ENCODE peak calls at places on chromosomes 4 and X, in four cellular contexts. One of them, this sample, is unnamed.
A peak's percentile ranks its signal among the peaks of the same experiment; 100 is the strongest.

GRCh38 chr4:108991929-108992328 is 229.1 kb upstream of the ETNPPL start:
- DNase-seq in tibial nerve: no peak
- DNase-seq in brain microvascular endothelial cell: peak; percentile 43
- DNase-seq in mammary epithelial cell: peak; percentile 11
- DNase-seq in this sample: no peak

GRCh38 chr4:94978904-94979303 is 221.1 kb downstream of the BMPR1B start:
- DNase-seq in mammary epithelial cell: peak; percentile 37
- DNase-seq in brain microvascular endothelial cell: peak; percentile 90
- DNase-seq in tibial nerve: no peak
- DNase-seq in this sample: no peak

GRCh38 chr4:5808081-5808741 is 84.7 kb downstream of the CRMP1 start:
- DNase-seq in brain microvascular endothelial cell: no peak
- DNase-seq in mammary epithelial cell: no peak
- DNase-seq in tibial nerve: no peak
- DNase-seq in this sample: no peak

GRCh38 chrX:22686138-22686541 is 313.6 kb upstream of the DDX53 start:
- DNase-seq in tibial nerve: peak; percentile 35
- DNase-seq in mammary epithelial cell: no peak
- DNase-seq in brain microvascular endothelial cell: peak; percentile 56
- DNase-seq in this sample: no peak

GRCh38 chrX:1124531-1124930 is 87.9 kb downstream of the CRLF2 start:
- DNase-seq in mammary epithelial cell: no peak
- DNase-seq in tibial nerve: no peak
- DNase-seq in brain microvascular endothelial cell: no peak
- DNase-seq in this sample: no peak

GRCh38 chr4:183335369-183335940 is 13.2 kb upstream of the CLDN24 start:
- DNase-seq in brain microvascular endothelial cell: peak; percentile 78
- DNase-seq in mammary epithelial cell: peak; percentile 88
- DNase-seq in tibial nerve: no peak
- DNase-seq in this sample: no peak

GRCh38 chrX:51641421-51642021 is 22.8 kb upstream of the CENPVL3 start:
- DNase-seq in brain microvascular endothelial cell: peak; percentile 32
- DNase-seq in tibial nerve: no peak
- DNase-seq in mammary epithelial cell: peak; percentile 19
- DNase-seq in this sample: no peak

GRCh38 chr4:139975830-139976272 is 178.1 kb downstream of the MAML3 start:
- DNase-seq in tibial nerve: no peak
- DNase-seq in brain microvascular endothelial cell: no peak
- DNase-seq in mammary epithelial cell: peak; percentile 47
- DNase-seq in this sample: no peak

GRCh38 chr4:145034727-145035211 is 63.2 kb downstream of the ANAPC10 start:
- DNase-seq in tibial nerve: no peak
- DNase-seq in mammary epithelial cell: peak; percentile 54
- DNase-seq in brain microvascular endothelial cell: peak; percentile 88
- DNase-seq in this sample: no peak

GRCh38 chr4:7938513-7939376 is 916 bp downstream of the AFAP1 start:
- DNase-seq in mammary epithelial cell: peak; percentile 33
- DNase-seq in tibial nerve: no peak
- DNase-seq in brain microvascular endothelial cell: no peak
- DNase-seq in this sample: no peak

GRCh38 chr4:74431113-74431826 is 13.7 kb upstream of the AREG start:
- DNase-seq in mammary epithelial cell: peak; percentile 77
- DNase-seq in brain microvascular endothelial cell: peak; percentile 73
- DNase-seq in tibial nerve: no peak
- DNase-seq in this sample: no peak

GRCh38 chrX:44314259-44314734 is 29.2 kb downstream of the EFHC2 start:
- DNase-seq in brain microvascular endothelial cell: peak; percentile 33
- DNase-seq in mammary epithelial cell: peak; percentile 6
- DNase-seq in tibial nerve: no peak
- DNase-seq in this sample: no peak

GRCh38 chr4:87042986-87043820 is 108.4 kb downstream of the AFF1 start:
- DNase-seq in mammary epithelial cell: no peak
- DNase-seq in brain microvascular endothelial cell: no peak
- DNase-seq in tibial nerve: no peak
- DNase-seq in this sample: no peak

GRCh38 chr4:58679051-58679450 is 1568.9 kb upstream of the IGFBP7 start:
- DNase-seq in mammary epithelial cell: no peak
- DNase-seq in tibial nerve: no peak
- DNase-seq in brain microvascular endothelial cell: no peak
- DNase-seq in this sample: no peak

DNA sequence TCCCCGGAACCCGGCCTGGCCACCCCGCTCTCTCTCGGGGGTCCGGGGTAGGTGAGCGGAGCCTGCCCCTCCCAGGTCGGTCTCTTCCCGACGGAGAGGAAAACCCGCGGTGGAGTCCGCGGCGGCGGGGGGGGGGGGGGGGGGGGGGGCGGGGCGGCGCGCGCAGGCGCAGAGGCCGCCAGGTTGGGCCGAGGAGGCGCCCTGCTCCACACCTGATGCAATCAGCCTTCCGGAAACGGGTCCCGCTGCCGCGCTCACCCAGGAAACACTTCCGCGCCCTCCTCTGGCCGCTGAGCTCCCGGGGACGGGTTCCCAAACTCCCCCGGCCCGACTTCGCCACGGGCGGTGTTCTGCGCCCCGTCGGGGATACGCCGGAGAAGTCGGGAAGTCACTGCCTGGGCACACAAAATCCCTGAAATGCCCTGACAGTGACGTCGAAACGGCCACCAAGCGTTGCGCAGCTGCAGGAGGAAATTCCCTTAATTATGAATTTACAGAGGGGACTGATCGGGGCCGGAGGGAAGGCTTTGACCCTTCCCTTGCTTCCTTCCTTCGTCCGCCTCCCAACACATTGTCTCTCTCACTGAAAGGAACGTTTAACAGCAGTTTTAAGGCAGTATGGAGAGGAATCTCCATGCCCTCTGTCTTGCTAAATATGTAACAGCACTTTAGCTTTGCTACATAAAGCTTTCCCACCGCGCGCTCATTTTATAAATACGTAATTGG is 2.1 kb upstream of the APBB2 start:
- DNase-seq in brain microvascular endothelial cell: no peak
- DNase-seq in mammary epithelial cell: peak; percentile 75
- DNase-seq in tibial nerve: no peak
- DNase-seq in this sample: no peak
- TF ChIP-seq CTCF in brain microvascular endothelial cell: peak; percentile 37
- TF ChIP-seq CTCF in mammary epithelial cell: no peak
- TF ChIP-seq CTCF in tibial nerve: peak; percentile 34
- TF ChIP-seq CTCF in this sample: no peak

DNA sequence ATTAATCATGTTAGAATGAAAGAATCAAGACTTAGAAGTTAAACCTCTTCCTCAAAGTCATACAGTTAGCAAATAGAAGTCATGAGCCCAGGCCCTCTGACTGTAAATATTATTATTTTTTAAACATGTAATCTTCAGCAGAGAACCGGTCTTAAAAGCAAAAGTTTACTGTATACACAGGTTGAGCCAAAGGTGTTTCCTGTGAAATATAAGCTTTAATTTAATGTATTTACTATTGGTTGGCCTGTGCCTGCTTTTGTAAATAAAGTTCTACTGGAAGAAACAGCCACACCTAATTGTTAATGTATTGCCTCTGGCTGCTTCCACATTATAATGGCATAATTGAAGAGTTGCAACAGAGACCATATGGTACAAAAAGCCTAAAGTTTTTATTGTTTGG is 61.1 kb upstream of the PRDM8 start:
- DNase-seq in tibial nerve: no peak
- DNase-seq in brain microvascular endothelial cell: no peak
- DNase-seq in mammary epithelial cell: no peak
- DNase-seq in this sample: no peak
- TF ChIP-seq CTCF in tibial nerve: no peak
- TF ChIP-seq CTCF in brain microvascular endothelial cell: no peak
- TF ChIP-seq CTCF in mammary epithelial cell: no peak
- TF ChIP-seq CTCF in this sample: no peak

DNA sequence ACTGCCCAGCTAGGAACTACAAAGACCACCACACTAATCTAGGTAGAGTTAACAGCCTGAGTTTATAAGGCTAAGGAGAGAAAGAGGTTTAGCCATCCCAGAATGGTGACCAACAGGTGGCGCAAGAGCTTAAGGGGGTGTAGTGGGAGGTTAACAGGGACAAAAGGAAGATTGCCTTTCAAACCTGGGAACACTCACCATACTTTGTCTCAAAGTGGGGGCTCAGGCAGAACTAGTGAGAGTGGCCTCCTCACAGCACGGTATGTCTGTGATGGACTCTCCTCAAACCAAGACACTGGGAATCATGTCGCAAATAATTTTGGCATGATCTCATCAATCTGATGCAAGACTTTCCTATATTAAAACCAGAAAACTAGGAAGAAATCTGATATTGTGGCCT is 23.4 kb downstream of the CCNI start:
- DNase-seq in tibial nerve: no peak
- DNase-seq in brain microvascular endothelial cell: peak; percentile 40
- DNase-seq in mammary epithelial cell: peak; percentile 46
- DNase-seq in this sample: no peak
- TF ChIP-seq CTCF in tibial nerve: peak; percentile 20
- TF ChIP-seq CTCF in brain microvascular endothelial cell: peak; percentile 74
- TF ChIP-seq CTCF in mammary epithelial cell: peak; percentile 71
- TF ChIP-seq CTCF in this sample: no peak

DNA sequence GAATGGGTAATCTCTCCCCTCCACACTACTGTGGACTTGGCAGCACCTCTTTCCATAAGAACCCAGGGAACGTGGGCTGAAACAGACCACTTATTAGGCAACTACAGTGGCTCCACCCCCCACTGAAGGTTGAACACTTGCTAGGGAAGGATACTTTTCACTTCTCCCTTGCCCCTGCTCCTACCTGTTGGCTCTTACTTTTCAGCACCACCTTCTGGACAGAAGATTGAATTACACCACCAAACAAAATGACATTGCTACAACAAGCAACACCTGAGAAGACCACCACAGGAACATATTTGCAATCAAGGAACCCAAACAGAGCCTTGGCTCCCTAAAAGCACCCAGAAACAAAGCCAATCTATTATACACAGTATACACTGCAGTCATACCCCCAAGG is 132.1 kb upstream of the CXCL13 start:
- DNase-seq in tibial nerve: no peak
- DNase-seq in brain microvascular endothelial cell: no peak
- DNase-seq in mammary epithelial cell: no peak
- DNase-seq in this sample: no peak
- TF ChIP-seq CTCF in tibial nerve: no peak
- TF ChIP-seq CTCF in brain microvascular endothelial cell: peak; percentile 52
- TF ChIP-seq CTCF in mammary epithelial cell: peak; percentile 39
- TF ChIP-seq CTCF in this sample: no peak

GRCh38 chrX:38627683-38628082 is 66.3 kb downstream of the TSPAN7 start:
- DNase-seq in mammary epithelial cell: peak; percentile 19
- DNase-seq in tibial nerve: no peak
- DNase-seq in brain microvascular endothelial cell: peak; percentile 22
- DNase-seq in this sample: no peak
- TF ChIP-seq CTCF in mammary epithelial cell: peak; percentile 69
- TF ChIP-seq CTCF in tibial nerve: no peak
- TF ChIP-seq CTCF in brain microvascular endothelial cell: peak; percentile 75
- TF ChIP-seq CTCF in this sample: no peak

GRCh38 chr4:156378053-156378665 is 424.5 kb upstream of the CTSO start:
- DNase-seq in brain microvascular endothelial cell: peak; percentile 38
- DNase-seq in tibial nerve: no peak
- DNase-seq in mammary epithelial cell: peak; percentile 53
- DNase-seq in this sample: no peak
- TF ChIP-seq CTCF in brain microvascular endothelial cell: peak; percentile 51
- TF ChIP-seq CTCF in tibial nerve: peak; percentile 38
- TF ChIP-seq CTCF in mammary epithelial cell: peak; percentile 54
- TF ChIP-seq CTCF in this sample: no peak

GRCh38 chrX:153505361-153505760 is 10.6 kb downstream of the BGN start:
- DNase-seq in brain microvascular endothelial cell: no peak
- DNase-seq in tibial nerve: no peak
- DNase-seq in mammary epithelial cell: no peak
- DNase-seq in this sample: no peak

GRCh38 chrX:153509592-153509991 is 7.8 kb upstream of the ATP2B3 start:
- DNase-seq in brain microvascular endothelial cell: no peak
- DNase-seq in mammary epithelial cell: no peak
- DNase-seq in tibial nerve: no peak
- DNase-seq in this sample: no peak

GRCh38 chrX:153504445-153505016 is 9.8 kb downstream of the BGN start:
- DNase-seq in tibial nerve: no peak
- DNase-seq in brain microvascular endothelial cell: no peak
- DNase-seq in mammary epithelial cell: no peak
- DNase-seq in this sample: no peak

GRCh38 chrX:153510383-153510782 is 7.1 kb upstream of the ATP2B3 start:
- DNase-seq in mammary epithelial cell: no peak
- DNase-seq in tibial nerve: no peak
- DNase-seq in brain microvascular endothelial cell: no peak
- DNase-seq in this sample: no peak

GRCh38 chrX:153507484-153508178 is 9.8 kb upstream of the ATP2B3 start:
- DNase-seq in tibial nerve: peak; percentile 70
- DNase-seq in mammary epithelial cell: peak; percentile 47
- DNase-seq in brain microvascular endothelial cell: peak; percentile 54
- DNase-seq in this sample: peak; percentile 83
- TF ChIP-seq CTCF in tibial nerve: peak; percentile 83
- TF ChIP-seq CTCF in mammary epithelial cell: peak; percentile 51
- TF ChIP-seq CTCF in brain microvascular endothelial cell: peak; percentile 83
- TF ChIP-seq CTCF in this sample: no peak

DNA sequence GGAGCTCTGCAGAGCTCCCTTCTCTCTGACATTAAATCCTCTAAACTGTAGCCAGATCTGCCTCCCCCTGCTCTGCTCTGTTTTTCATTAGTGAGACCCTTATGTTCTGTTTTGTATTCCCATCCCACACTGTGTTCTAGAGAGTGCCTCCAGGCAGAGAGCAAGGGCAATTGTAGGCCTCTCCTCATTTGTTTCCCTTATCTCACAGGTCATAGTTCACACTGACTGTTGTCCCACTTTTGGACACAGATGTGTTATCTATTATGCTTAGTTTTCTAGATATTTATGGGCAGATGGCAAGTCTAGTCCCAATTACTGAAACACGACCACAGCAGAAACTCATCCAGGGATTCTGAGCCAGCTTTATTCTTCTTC is 368.7 kb downstream of the GASK1B start:
- DNase-seq in tibial nerve: no peak
- DNase-seq in mammary epithelial cell: no peak
- DNase-seq in brain microvascular endothelial cell: no peak
- DNase-seq in this sample: no peak
- TF ChIP-seq CTCF in tibial nerve: no peak
- TF ChIP-seq CTCF in mammary epithelial cell: no peak
- TF ChIP-seq CTCF in brain microvascular endothelial cell: no peak
- TF ChIP-seq CTCF in this sample: no peak

DNA sequence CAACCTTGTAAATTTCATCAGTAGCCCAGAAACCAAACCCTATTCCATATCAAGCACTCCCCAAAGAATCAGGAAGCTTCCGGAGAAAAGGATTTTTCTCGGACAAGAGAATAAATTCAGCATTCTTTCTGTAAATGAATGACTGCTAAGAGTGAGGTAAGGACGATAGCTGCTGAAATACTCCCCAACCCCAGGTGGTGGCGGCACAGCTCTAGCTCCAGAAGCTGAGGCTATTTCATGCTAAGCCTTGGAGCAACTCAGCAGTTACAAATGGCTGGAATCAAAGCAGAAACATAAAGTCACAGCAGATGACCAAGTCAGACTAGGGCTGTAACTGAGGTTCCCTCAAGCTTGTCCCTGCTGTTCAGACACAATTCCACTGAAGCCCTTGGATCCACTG is 13.9 kb upstream of the PCDH19 start:
- DNase-seq in brain microvascular endothelial cell: no peak
- DNase-seq in tibial nerve: no peak
- DNase-seq in mammary epithelial cell: no peak
- DNase-seq in this sample: no peak
- TF ChIP-seq CTCF in brain microvascular endothelial cell: peak; percentile 9
- TF ChIP-seq CTCF in tibial nerve: no peak
- TF ChIP-seq CTCF in mammary epithelial cell: peak; percentile 17
- TF ChIP-seq CTCF in this sample: no peak

This sample was measured in omental fat pad.